ENCODE peak calls at places on chromosomes 12 and 14, in nine cellular contexts. N is posterior cingulate gyrus; P is CD14-positive monocyte; R is fibroblast of villous mesenchyme; X is NCI-H2081; D is A549; L is activated B cell treated with CpG ODN at 0.5 μM for 24 hours; O is thoracic aorta; G is stimulated activated CD4-positive, alpha-beta T cell treated with anti-CD3 and anti-CD28 coated beads, TNF-alpha, amount 100 ng/mL, for 4 hours. F is an unnamed sample.

GRCh38 chr14:100788517-100789365 is 37.2 kb upstream of the MEG3 start:
- DNase-seq in N (no peak), P (no peak), R (no peak), X (no peak), D (no peak), L (no peak), O (no peak), G (no peak), F (no peak)

GRCh38 chr14:90962505-90962904 is 97.9 kb downstream of the RPS6KA5 start:
- DNase-seq in N (no peak), P (no peak), R (no peak), X (no peak), D (no peak), L (no peak), O (no peak), G (no peak), F (no peak)

GRCh38 chr14:55927059-55927458 is 191.2 kb upstream of the PELI2 start:
- DNase-seq in N (no peak), P (no peak), R (no peak), X (no peak), D (no peak), L (no peak), O (no peak), G (no peak), F (peak)

GRCh38 chr14:91649930-91650329 is 82.0 kb downstream of the CATSPERB start:
- DNase-seq in N (no peak), P (no peak), R (peak), X (peak), D (peak), L (no peak), O (no peak), G (no peak), F (no peak)

GRCh38 chr12:100823988-100824387 is 29.4 kb downstream of the ANO4 start:
- DNase-seq in N (no peak), P (no peak), R (peak), X (no peak), D (no peak), L (no peak), O (no peak), G (no peak), F (no peak)

GRCh38 chr12:108821407-108822397 is 35.7 kb downstream of the SSH1 start:
- DNase-seq in N (no peak), P (peak), R (peak), X (no peak), D (no peak), L (no peak), O (no peak), G (no peak), F (no peak)

GRCh38 chr12:121391619-121392324 is 8.1 kb upstream of the RNF34 start:
- DNase-seq in N (no peak), P (no peak), R (peak), X (no peak), D (no peak), L (no peak), O (no peak), G (peak), F (no peak)

GRCh38 chr12:50403001-50403440 is 2.3 kb downstream of the LARP4 start:
- DNase-seq in N (no peak), P (no peak), R (no peak), X (no peak), D (no peak), L (no peak), O (no peak), G (no peak), F (no peak)

GRCh38 chr14:54002653-54003052 is 46.0 kb upstream of the BMP4 start:
- DNase-seq in N (no peak), P (no peak), R (peak), X (no peak), D (no peak), L (no peak), O (no peak), G (no peak), F (no peak)

GRCh38 chr12:47736877-47737676 is 11.8 kb upstream of the ENDOU start:
- DNase-seq in N (peak), P (no peak), R (peak), X (no peak), D (no peak), L (no peak), O (peak), G (no peak), F (no peak)

GRCh38 chr12:2198088-2198501 is 145.3 kb downstream of the CACNA1C start:
- DNase-seq in N (peak), P (no peak), R (peak), X (no peak), D (no peak), L (no peak), O (no peak), G (no peak), F (no peak)

GRCh38 chr12:47808049-47808448 is 11.7 kb downstream of the HDAC7 start:
- DNase-seq in N (peak), P (peak), R (peak), X (peak), D (no peak), L (peak), O (no peak), G (peak), F (no peak)

GRCh38 chr14:61698216-61698980 is 3.1 kb downstream of the HIF1A start:
- DNase-seq in N (no peak), P (no peak), R (no peak), X (no peak), D (no peak), L (no peak), O (no peak), G (no peak), F (no peak)

GRCh38 chr12:88393017-88393767 is 187.1 kb downstream of the KITLG start:
- DNase-seq in N (no peak), P (no peak), R (peak), X (no peak), D (peak), L (no peak), O (no peak), G (no peak), F (no peak)

GRCh38 chr12:55829967-55830600 is 697 bp upstream of the DNAJC14 start:
- DNase-seq in N (peak), P (no peak), R (no peak), X (no peak), D (peak), L (peak), O (no peak), G (no peak), F (peak)

GRCh38 chr12:120196363-120196762 is 1.8 kb upstream of the GCN1 start:
- DNase-seq in N (no peak), P (no peak), R (peak), X (no peak), D (no peak), L (no peak), O (no peak), G (no peak), F (no peak)

GRCh38 chr12:10241276-10241675 is 28.6 kb downstream of the GABARAPL1 start:
- DNase-seq in N (no peak), P (no peak), R (peak), X (no peak), D (no peak), L (no peak), O (no peak), G (no peak), F (no peak)

GRCh38 chr12:74646831-74647230 is 109.2 kb downstream of the ATXN7L3B start:
- DNase-seq in N (no peak), P (no peak), R (no peak), X (peak), D (peak), L (no peak), O (no peak), G (no peak), F (no peak)

GRCh38 chr12:7271904-7272303 is 32.0 kb upstream of the ACSM4 start:
- DNase-seq in N (no peak), P (no peak), R (no peak), X (no peak), D (no peak), L (no peak), O (no peak), G (no peak), F (no peak)

GRCh38 chr14:28767851-28768548 is 1.4 kb downstream of the FOXG1 start:
- DNase-seq in N (no peak), P (no peak), R (no peak), X (peak), D (no peak), L (no peak), O (no peak), G (no peak), F (no peak)

GRCh38 chr14:102225936-102226335 is 79.0 kb downstream of the MOK start:
- DNase-seq in N (no peak), P (no peak), R (no peak), X (no peak), D (no peak), L (no peak), O (no peak), G (no peak), F (no peak)